ENCODE peak calls at places on chromosome 1, in eight cellular contexts. One of them, this sample, is unnamed. For H3K4me1, the result is how much of the 10 kb centered on the place peaks cover.

GRCh38 chr1:63991685-63992084 is 211.7 kb upstream of the UBE2U start:
- DNase-seq in astrocyte: no peak
- DNase-seq in colonic mucosa: no peak
- DNase-seq in trophoblast cell: no peak
- DNase-seq in H1: no peak
- DNase-seq in neuronal stem cell: no peak
- DNase-seq in H9: no peak
- DNase-seq in neural progenitor cell: no peak
- DNase-seq in this sample: no peak

GRCh38 chr1:175072131-175072941 is 4.7 kb downstream of the TNN start:
- DNase-seq in astrocyte: peak
- DNase-seq in colonic mucosa: no peak
- DNase-seq in trophoblast cell: no peak
- DNase-seq in H1: no peak
- DNase-seq in neuronal stem cell: no peak
- DNase-seq in H9: peak
- DNase-seq in neural progenitor cell: peak
- DNase-seq in this sample: peak

GRCh38 chr1:34800214-34800613 is 7.4 kb downstream of the GJA4 start:
- DNase-seq in astrocyte: peak
- DNase-seq in colonic mucosa: no peak
- DNase-seq in trophoblast cell: no peak
- DNase-seq in H1: peak
- DNase-seq in neuronal stem cell: no peak
- DNase-seq in H9: no peak
- DNase-seq in neural progenitor cell: no peak
- DNase-seq in this sample: no peak

GRCh38 chr1:235679005-235679404 is 29.4 kb upstream of the GNG4 start:
- DNase-seq in astrocyte: no peak
- DNase-seq in colonic mucosa: no peak
- DNase-seq in trophoblast cell: no peak
- DNase-seq in H1: no peak
- DNase-seq in neuronal stem cell: no peak
- DNase-seq in H9: no peak
- DNase-seq in neural progenitor cell: no peak
- DNase-seq in this sample: no peak

GRCh38 chr1:245153645-245154428 is 948 bp upstream of the KIF26B start:
- DNase-seq in astrocyte: no peak
- DNase-seq in colonic mucosa: peak
- DNase-seq in trophoblast cell: no peak
- DNase-seq in H1: peak
- DNase-seq in neuronal stem cell: peak
- DNase-seq in H9: peak
- DNase-seq in neural progenitor cell: peak
- DNase-seq in this sample: no peak

GRCh38 chr1:5709461-5709860 is 282.8 kb downstream of the NPHP4 start:
- DNase-seq in astrocyte: no peak
- DNase-seq in colonic mucosa: no peak
- DNase-seq in trophoblast cell: no peak
- DNase-seq in H1: no peak
- DNase-seq in neuronal stem cell: no peak
- DNase-seq in H9: no peak
- DNase-seq in neural progenitor cell: no peak
- DNase-seq in this sample: no peak

GRCh38 chr1:236502972-236503639 is 20.7 kb upstream of the LGALS8 start:
- DNase-seq in astrocyte: peak
- DNase-seq in colonic mucosa: peak
- DNase-seq in trophoblast cell: peak
- DNase-seq in H1: peak
- DNase-seq in neuronal stem cell: peak
- DNase-seq in H9: peak
- DNase-seq in neural progenitor cell: peak
- DNase-seq in this sample: peak

GRCh38 chr1:9473032-9473792 is 66.1 kb upstream of the SLC25A33 start:
- DNase-seq in astrocyte: peak
- DNase-seq in colonic mucosa: peak
- DNase-seq in trophoblast cell: peak
- DNase-seq in H1: no peak
- DNase-seq in neuronal stem cell: no peak
- DNase-seq in H9: peak
- DNase-seq in neural progenitor cell: no peak
- DNase-seq in this sample: peak

GRCh38 chr1:186740324-186740723 is 60.1 kb upstream of the PTGS2 start:
- DNase-seq in astrocyte: no peak
- DNase-seq in colonic mucosa: no peak
- DNase-seq in trophoblast cell: no peak
- DNase-seq in H1: no peak
- DNase-seq in neuronal stem cell: no peak
- DNase-seq in H9: no peak
- DNase-seq in neural progenitor cell: no peak
- DNase-seq in this sample: no peak

GRCh38 chr1:207941664-207942063 is 30.7 kb upstream of the CD34 start:
- DNase-seq in astrocyte: peak
- DNase-seq in colonic mucosa: peak
- DNase-seq in trophoblast cell: no peak
- DNase-seq in H1: no peak
- DNase-seq in neuronal stem cell: no peak
- DNase-seq in H9: no peak
- DNase-seq in neural progenitor cell: no peak
- DNase-seq in this sample: no peak
- H3K9ac ChIP-seq in astrocyte: no peak
- H3K9ac ChIP-seq in colonic mucosa: no peak
- H3K9ac ChIP-seq in trophoblast cell: no peak
- H3K9ac ChIP-seq in H1: no peak
- H3K9ac ChIP-seq in neuronal stem cell: no peak
- H3K9ac ChIP-seq in H9: no peak
- H3K9ac ChIP-seq in neural progenitor cell: no peak
- H3K9ac ChIP-seq in this sample: no peak

DNA sequence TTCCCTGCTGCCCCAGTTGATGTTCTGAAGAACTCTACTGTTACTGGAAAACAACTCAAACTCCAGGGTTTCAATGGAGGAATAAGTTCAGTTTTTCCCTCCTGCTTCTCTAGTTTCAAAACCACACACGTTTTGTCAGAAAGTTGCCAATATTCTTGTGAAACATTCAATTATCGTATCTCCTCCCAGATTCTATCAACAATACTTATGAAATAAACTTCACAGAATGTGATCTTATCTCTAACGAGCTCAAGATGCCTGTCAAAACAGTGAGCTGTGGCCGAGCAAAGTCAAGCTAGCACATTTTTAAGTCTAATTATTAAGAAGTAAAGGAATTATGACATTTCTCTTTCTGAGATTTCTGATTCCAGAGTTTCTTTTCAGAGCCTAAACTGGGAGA is 4.6 kb downstream of the OR2B11 start:
- DNase-seq in astrocyte: no peak
- DNase-seq in colonic mucosa: no peak
- DNase-seq in trophoblast cell: peak
- DNase-seq in H1: no peak
- DNase-seq in neuronal stem cell: no peak
- DNase-seq in H9: no peak
- DNase-seq in neural progenitor cell: no peak
- DNase-seq in this sample: no peak
- H3K4me1 ChIP-seq in astrocyte: under half
- H3K4me1 ChIP-seq in colonic mucosa: under half
- H3K4me1 ChIP-seq in trophoblast cell: under half
- H3K4me1 ChIP-seq in H1: under half
- H3K4me1 ChIP-seq in neuronal stem cell: under half
- H3K4me1 ChIP-seq in H9: under half
- H3K4me1 ChIP-seq in neural progenitor cell: under half
- H3K4me1 ChIP-seq in this sample: under half

DNA sequence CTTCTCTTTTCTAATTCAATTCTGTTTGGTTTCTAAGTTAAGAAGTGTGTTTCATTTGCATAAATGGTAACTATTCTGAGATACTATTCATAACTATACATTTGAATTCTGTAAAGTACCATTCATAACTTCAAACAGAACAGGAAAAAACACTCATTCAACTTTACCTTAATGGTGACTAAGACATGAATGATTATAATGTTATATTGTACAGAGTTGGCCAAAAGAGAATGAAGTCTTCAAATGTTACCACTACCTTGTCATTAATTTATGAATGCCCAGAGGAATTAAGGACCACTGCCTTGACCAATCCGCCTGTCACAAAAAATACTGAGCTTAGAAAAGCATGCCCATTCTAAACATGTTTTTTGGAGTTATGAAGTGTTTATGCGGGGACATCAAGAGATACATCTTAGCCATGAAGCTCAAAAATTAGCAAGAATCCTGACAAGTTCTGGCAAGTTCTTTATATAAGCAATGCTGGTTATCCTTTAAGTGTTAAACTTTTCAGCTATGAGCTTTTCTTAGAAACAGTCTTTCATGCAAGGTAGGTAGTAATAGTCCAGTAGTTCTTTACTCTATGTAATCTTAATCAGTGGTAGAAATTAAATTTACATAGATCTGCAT is 7.9 kb downstream of the WASF2 start:
- DNase-seq in astrocyte: no peak
- DNase-seq in colonic mucosa: no peak
- DNase-seq in trophoblast cell: no peak
- DNase-seq in H1: no peak
- DNase-seq in neuronal stem cell: no peak
- DNase-seq in H9: no peak
- DNase-seq in neural progenitor cell: no peak
- DNase-seq in this sample: no peak
- H3K9ac ChIP-seq in astrocyte: no peak
- H3K9ac ChIP-seq in colonic mucosa: no peak
- H3K9ac ChIP-seq in trophoblast cell: no peak
- H3K9ac ChIP-seq in H1: no peak
- H3K9ac ChIP-seq in neuronal stem cell: no peak
- H3K9ac ChIP-seq in H9: no peak
- H3K9ac ChIP-seq in neural progenitor cell: no peak
- H3K9ac ChIP-seq in this sample: no peak

DNA sequence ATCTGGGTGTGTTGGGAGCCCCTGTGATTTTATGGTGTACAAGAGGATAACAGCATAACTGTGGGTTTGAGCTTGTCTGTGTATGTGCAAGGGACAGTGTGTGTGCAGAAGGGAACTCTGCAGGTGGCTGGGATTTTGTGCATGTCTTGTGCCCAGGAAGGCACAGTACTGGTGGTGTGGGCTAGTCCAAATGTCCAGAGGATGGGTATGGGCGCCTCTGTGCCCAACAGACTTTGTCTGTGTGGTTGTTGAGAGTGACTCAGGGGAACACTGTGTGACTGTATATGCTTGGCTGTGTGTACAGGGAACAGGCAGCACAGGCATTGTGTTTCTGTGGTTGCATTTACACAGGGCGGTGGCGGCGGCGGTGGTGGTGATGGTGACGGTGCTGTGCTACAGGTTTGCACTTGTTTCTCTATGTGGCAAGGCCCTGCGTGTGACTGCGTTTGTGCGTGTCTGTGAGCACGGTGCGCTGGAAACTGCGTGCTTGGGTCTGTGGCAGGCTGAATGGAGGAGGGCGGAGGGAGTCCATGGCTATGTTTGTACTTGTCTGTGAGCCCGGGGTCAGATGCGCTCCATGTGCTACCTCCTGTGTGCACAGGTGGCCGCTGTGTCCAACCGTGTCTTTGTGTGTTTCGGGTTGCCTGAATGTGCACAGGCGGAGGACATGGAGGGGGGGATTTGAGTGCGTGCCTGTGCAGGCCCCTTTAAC is 32.3 kb upstream of the WASF2 start:
- DNase-seq in astrocyte: no peak
- DNase-seq in colonic mucosa: no peak
- DNase-seq in trophoblast cell: no peak
- DNase-seq in H1: no peak
- DNase-seq in neuronal stem cell: no peak
- DNase-seq in H9: no peak
- DNase-seq in neural progenitor cell: no peak
- DNase-seq in this sample: no peak
- H3K4me1 ChIP-seq in astrocyte: under half
- H3K4me1 ChIP-seq in colonic mucosa: under half
- H3K4me1 ChIP-seq in trophoblast cell: half or more
- H3K4me1 ChIP-seq in H1: under half
- H3K4me1 ChIP-seq in neuronal stem cell: half or more
- H3K4me1 ChIP-seq in H9: under half
- H3K4me1 ChIP-seq in neural progenitor cell: half or more
- H3K4me1 ChIP-seq in this sample: half or more

GRCh38 chr1:18481190-18481920 is 625 bp downstream of the KLHDC7A start:
- DNase-seq in astrocyte: no peak
- DNase-seq in colonic mucosa: no peak
- DNase-seq in trophoblast cell: no peak
- DNase-seq in H1: no peak
- DNase-seq in neuronal stem cell: no peak
- DNase-seq in H9: peak
- DNase-seq in neural progenitor cell: no peak
- DNase-seq in this sample: no peak
- H3K9ac ChIP-seq in astrocyte: no peak
- H3K9ac ChIP-seq in colonic mucosa: peak
- H3K9ac ChIP-seq in trophoblast cell: no peak
- H3K9ac ChIP-seq in H1: no peak
- H3K9ac ChIP-seq in neuronal stem cell: peak
- H3K9ac ChIP-seq in H9: no peak
- H3K9ac ChIP-seq in neural progenitor cell: no peak
- H3K9ac ChIP-seq in this sample: peak

DNA sequence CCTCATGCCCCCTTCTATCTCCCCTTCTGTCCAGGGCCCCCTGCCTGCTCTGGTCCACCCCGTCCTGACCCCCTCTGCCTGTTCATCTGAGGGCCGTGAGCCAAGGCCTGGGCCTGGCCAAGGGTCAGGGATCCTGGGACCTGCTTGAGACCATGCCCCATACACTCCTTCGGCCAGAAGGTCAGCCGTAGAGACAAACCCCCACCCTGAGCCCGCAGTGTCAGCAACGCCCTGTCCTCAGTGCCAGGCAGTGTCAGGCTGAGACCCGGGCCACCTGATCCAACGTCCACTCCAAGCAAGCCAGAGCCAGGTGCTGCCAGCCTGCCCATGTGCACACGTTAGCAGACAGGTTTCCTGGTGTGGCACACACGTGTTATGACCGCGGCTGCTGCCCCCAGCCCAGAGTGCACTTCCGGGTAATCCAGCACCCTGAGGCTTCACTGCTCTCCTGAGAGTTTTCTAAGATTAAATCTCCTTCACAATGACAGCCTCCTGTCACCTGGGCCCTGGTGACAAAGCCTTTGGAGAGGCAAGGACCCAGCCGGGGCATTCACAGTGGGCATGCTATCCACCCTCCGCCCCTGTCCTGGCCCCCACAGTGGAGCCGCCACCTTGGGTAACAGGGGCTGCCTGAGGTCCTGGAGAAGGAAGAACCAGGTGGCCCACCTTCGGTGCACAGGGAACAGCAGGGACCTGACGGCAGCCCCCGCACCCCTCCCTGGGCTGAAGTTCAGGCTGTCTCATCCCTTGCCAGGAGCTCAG is 10.1 kb upstream of the SAMD11 start:
- DNase-seq in astrocyte: no peak
- DNase-seq in colonic mucosa: no peak
- DNase-seq in trophoblast cell: no peak
- DNase-seq in H1: peak
- DNase-seq in neuronal stem cell: no peak
- DNase-seq in H9: no peak
- DNase-seq in neural progenitor cell: no peak
- DNase-seq in this sample: no peak
- H3K4me1 ChIP-seq in astrocyte: under half
- H3K4me1 ChIP-seq in colonic mucosa: under half
- H3K4me1 ChIP-seq in trophoblast cell: under half
- H3K4me1 ChIP-seq in H1: under half
- H3K4me1 ChIP-seq in neuronal stem cell: under half
- H3K4me1 ChIP-seq in H9: under half
- H3K4me1 ChIP-seq in neural progenitor cell: under half
- H3K4me1 ChIP-seq in this sample: under half

This sample was measured in NT2/D1.